ENCODE peak calls at places on chromosomes 13 and 19, in ten cellular contexts. One of them, this sample, is unnamed.
A peak's percentile ranks its signal among the peaks of the same experiment; 100 is the strongest.

GRCh38 chr13:33676700-33677048 is 141.3 kb upstream of the RFC3 start:
- DNase-seq in fibroblast of lung: peak; percentile 45
- DNase-seq in left ventricle myocardium inferior: peak; percentile 31
- DNase-seq in ovary: no peak
- DNase-seq in heart left ventricle: peak; percentile 74
- DNase-seq in heart right ventricle: peak; percentile 64
- DNase-seq in naive thymus-derived CD4-positive, alpha-beta T cell: no peak
- DNase-seq in Peyer's patch: no peak
- DNase-seq in kidney: no peak
- DNase-seq in CD8-positive, alpha-beta memory T cell: no peak
- DNase-seq in this sample: no peak

GRCh38 chr13:70203661-70204229 is 95.5 kb upstream of the KLHL1 start:
- DNase-seq in Peyer's patch: no peak
- DNase-seq in CD8-positive, alpha-beta memory T cell: no peak
- DNase-seq in heart right ventricle: no peak
- DNase-seq in fibroblast of lung: no peak
- DNase-seq in ovary: no peak
- DNase-seq in naive thymus-derived CD4-positive, alpha-beta T cell: no peak
- DNase-seq in kidney: no peak
- DNase-seq in heart left ventricle: no peak
- DNase-seq in left ventricle myocardium inferior: no peak
- DNase-seq in this sample: no peak

GRCh38 chr19:49988433-49988832 is 27.5 kb upstream of the SIGLEC11 start:
- DNase-seq in heart right ventricle: no peak
- DNase-seq in left ventricle myocardium inferior: no peak
- DNase-seq in ovary: no peak
- DNase-seq in naive thymus-derived CD4-positive, alpha-beta T cell: no peak
- DNase-seq in CD8-positive, alpha-beta memory T cell: no peak
- DNase-seq in fibroblast of lung: peak; percentile 29
- DNase-seq in heart left ventricle: no peak
- DNase-seq in Peyer's patch: no peak
- DNase-seq in kidney: no peak
- DNase-seq in this sample: no peak

GRCh38 chr13:94389544-94390351 is 89.7 kb downstream of the DCT start:
- DNase-seq in left ventricle myocardium inferior: no peak
- DNase-seq in Peyer's patch: no peak
- DNase-seq in heart left ventricle: no peak
- DNase-seq in fibroblast of lung: no peak
- DNase-seq in CD8-positive, alpha-beta memory T cell: no peak
- DNase-seq in naive thymus-derived CD4-positive, alpha-beta T cell: no peak
- DNase-seq in kidney: no peak
- DNase-seq in ovary: no peak
- DNase-seq in heart right ventricle: no peak
- DNase-seq in this sample: no peak

GRCh38 chr13:26721251-26721939 is 39.2 kb downstream of the GPR12 start:
- DNase-seq in heart left ventricle: peak; percentile 37
- DNase-seq in naive thymus-derived CD4-positive, alpha-beta T cell: peak; percentile 18
- DNase-seq in heart right ventricle: no peak
- DNase-seq in kidney: no peak
- DNase-seq in fibroblast of lung: no peak
- DNase-seq in left ventricle myocardium inferior: no peak
- DNase-seq in ovary: no peak
- DNase-seq in Peyer's patch: peak; percentile 35
- DNase-seq in CD8-positive, alpha-beta memory T cell: no peak
- DNase-seq in this sample: no peak

GRCh38 chr19:19545128-19545591 is 7.1 kb downstream of the CILP2 start:
- DNase-seq in kidney: peak; percentile 72
- DNase-seq in heart right ventricle: no peak
- DNase-seq in Peyer's patch: no peak
- DNase-seq in fibroblast of lung: no peak
- DNase-seq in ovary: no peak
- DNase-seq in left ventricle myocardium inferior: no peak
- DNase-seq in heart left ventricle: no peak
- DNase-seq in CD8-positive, alpha-beta memory T cell: no peak
- DNase-seq in naive thymus-derived CD4-positive, alpha-beta T cell: no peak
- DNase-seq in this sample: no peak

GRCh38 chr19:5108123-5108613 is 139.3 kb downstream of the KDM4B start:
- DNase-seq in naive thymus-derived CD4-positive, alpha-beta T cell: no peak
- DNase-seq in CD8-positive, alpha-beta memory T cell: no peak
- DNase-seq in Peyer's patch: no peak
- DNase-seq in ovary: no peak
- DNase-seq in heart right ventricle: no peak
- DNase-seq in kidney: no peak
- DNase-seq in heart left ventricle: no peak
- DNase-seq in fibroblast of lung: no peak
- DNase-seq in left ventricle myocardium inferior: no peak
- DNase-seq in this sample: no peak

GRCh38 chr19:16585808-16586476 is 13.7 kb upstream of the SLC35E1 start:
- DNase-seq in naive thymus-derived CD4-positive, alpha-beta T cell: no peak
- DNase-seq in left ventricle myocardium inferior: no peak
- DNase-seq in heart left ventricle: no peak
- DNase-seq in ovary: no peak
- DNase-seq in CD8-positive, alpha-beta memory T cell: no peak
- DNase-seq in Peyer's patch: peak; percentile 75
- DNase-seq in heart right ventricle: no peak
- DNase-seq in kidney: no peak
- DNase-seq in fibroblast of lung: no peak
- DNase-seq in this sample: no peak

DNA sequence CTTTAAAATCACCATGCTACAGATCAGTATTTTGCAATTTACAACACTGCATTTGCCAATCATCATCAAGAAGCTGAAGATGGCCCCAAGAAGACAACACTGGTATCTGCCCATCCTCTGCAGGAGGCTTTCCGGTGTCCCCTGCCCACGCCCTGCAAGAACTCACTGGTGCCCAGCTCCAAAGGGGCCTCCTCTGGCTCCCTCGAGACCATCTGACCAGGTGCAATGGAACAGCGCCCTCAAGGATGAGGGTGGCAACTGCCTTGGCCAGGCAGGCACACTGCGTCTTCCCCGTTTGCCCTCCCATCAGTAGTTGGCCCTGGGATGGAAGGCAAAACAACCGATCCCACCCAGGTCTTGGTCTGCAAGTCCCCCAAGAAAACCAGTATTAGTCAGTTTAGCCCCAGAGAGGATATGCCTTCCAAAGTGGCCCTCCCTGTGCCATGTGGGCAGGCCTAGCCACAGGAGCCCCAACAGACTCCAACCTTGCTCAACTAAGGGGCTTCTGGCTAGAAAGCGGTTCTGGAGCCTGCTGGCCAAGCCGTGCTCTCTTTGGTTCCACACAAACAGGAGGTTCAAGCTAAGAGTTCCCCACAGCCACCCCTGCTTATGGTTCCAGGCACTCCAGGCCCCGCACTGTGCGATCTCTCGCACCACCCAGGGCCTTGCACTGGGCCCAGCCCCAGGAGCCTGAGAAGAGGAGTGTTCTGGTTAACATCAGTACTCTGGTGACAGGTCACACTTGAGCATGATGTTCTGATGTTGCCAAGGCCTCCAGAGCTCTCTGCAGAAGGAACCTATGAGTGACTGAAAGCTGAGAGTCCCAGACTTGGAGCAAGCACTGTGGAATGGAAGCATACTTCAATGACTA is 4.7 kb downstream of the PCID2 start:
- DNase-seq in naive thymus-derived CD4-positive, alpha-beta T cell: no peak
- DNase-seq in left ventricle myocardium inferior: peak; percentile 64
- DNase-seq in ovary: no peak
- DNase-seq in CD8-positive, alpha-beta memory T cell: no peak
- DNase-seq in fibroblast of lung: no peak
- DNase-seq in Peyer's patch: no peak
- DNase-seq in heart left ventricle: peak; percentile 85
- DNase-seq in kidney: no peak
- DNase-seq in heart right ventricle: peak; percentile 63
- DNase-seq in this sample: no peak
- H3K4me1 ChIP-seq in naive thymus-derived CD4-positive, alpha-beta T cell: peaks cover 13% of the 10 kb centered on the region
- H3K4me1 ChIP-seq in left ventricle myocardium inferior: peaks cover 94% of the 10 kb centered on the region
- H3K4me1 ChIP-seq in ovary: peaks cover 11% of the 10 kb centered on the region
- H3K4me1 ChIP-seq in CD8-positive, alpha-beta memory T cell: peaks cover 54% of the 10 kb centered on the region
- H3K4me1 ChIP-seq in fibroblast of lung: peaks cover 10% of the 10 kb centered on the region
- H3K4me1 ChIP-seq in Peyer's patch: no peaks in the 10 kb centered on the region
- H3K4me1 ChIP-seq in heart left ventricle: peaks cover 62% of the 10 kb centered on the region
- H3K4me1 ChIP-seq in kidney: peaks cover 6% of the 10 kb centered on the region
- H3K4me1 ChIP-seq in heart right ventricle: peaks cover 59% of the 10 kb centered on the region
- H3K4me1 ChIP-seq in this sample: peaks cover 14% of the 10 kb centered on the region

DNA sequence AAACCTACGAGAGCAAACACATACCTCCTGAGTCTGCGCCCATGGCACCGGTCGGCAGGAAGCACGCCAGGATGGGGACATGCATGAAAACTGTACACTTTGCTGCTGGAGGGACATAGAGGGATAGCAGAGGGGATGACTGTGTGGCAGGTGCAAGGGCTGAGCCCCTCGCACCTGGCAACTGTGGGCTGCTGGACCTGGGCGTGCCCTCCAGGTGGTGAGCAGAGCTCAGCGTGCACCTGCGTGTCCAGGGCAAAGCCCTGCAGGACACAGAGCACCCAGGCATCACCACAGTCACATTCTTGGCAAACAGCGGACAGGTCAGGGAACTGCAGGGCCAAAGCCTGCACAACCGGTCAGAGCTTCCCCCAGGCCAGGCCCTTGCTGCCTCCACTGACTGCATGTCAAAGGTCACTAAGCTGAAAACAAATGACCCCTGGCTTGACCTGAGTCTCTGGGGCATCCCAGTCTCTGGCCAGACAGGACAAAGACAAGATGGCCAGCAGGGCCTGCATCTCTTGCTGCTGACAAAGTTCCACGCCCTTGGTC is 9.0 kb upstream of the ISYNA1 start:
- DNase-seq in Peyer's patch: no peak
- DNase-seq in kidney: no peak
- DNase-seq in heart right ventricle: no peak
- DNase-seq in left ventricle myocardium inferior: no peak
- DNase-seq in naive thymus-derived CD4-positive, alpha-beta T cell: no peak
- DNase-seq in fibroblast of lung: no peak
- DNase-seq in CD8-positive, alpha-beta memory T cell: no peak
- DNase-seq in heart left ventricle: no peak
- DNase-seq in ovary: no peak
- DNase-seq in this sample: no peak
- H3K4me1 ChIP-seq in Peyer's patch: no peaks in the 10 kb centered on the region
- H3K4me1 ChIP-seq in kidney: no peaks in the 10 kb centered on the region
- H3K4me1 ChIP-seq in heart right ventricle: peaks cover 17% of the 10 kb centered on the region
- H3K4me1 ChIP-seq in left ventricle myocardium inferior: peaks cover 29% of the 10 kb centered on the region
- H3K4me1 ChIP-seq in naive thymus-derived CD4-positive, alpha-beta T cell: peaks cover 6% of the 10 kb centered on the region
- H3K4me1 ChIP-seq in fibroblast of lung: peaks cover 3% of the 10 kb centered on the region
- H3K4me1 ChIP-seq in CD8-positive, alpha-beta memory T cell: peaks cover 8% of the 10 kb centered on the region
- H3K4me1 ChIP-seq in heart left ventricle: peaks cover 11% of the 10 kb centered on the region
- H3K4me1 ChIP-seq in ovary: peaks cover 2% of the 10 kb centered on the region
- H3K4me1 ChIP-seq in this sample: peaks cover 10% of the 10 kb centered on the region

GRCh38 chr19:29432677-29433076 is 93.1 kb upstream of the VSTM2B start:
- DNase-seq in ovary: no peak
- DNase-seq in Peyer's patch: no peak
- DNase-seq in heart left ventricle: no peak
- DNase-seq in left ventricle myocardium inferior: no peak
- DNase-seq in fibroblast of lung: no peak
- DNase-seq in heart right ventricle: no peak
- DNase-seq in naive thymus-derived CD4-positive, alpha-beta T cell: no peak
- DNase-seq in kidney: no peak
- DNase-seq in CD8-positive, alpha-beta memory T cell: no peak
- DNase-seq in this sample: no peak

GRCh38 chr19:29431332-29431731 is 94.5 kb upstream of the VSTM2B start:
- DNase-seq in heart right ventricle: no peak
- DNase-seq in ovary: no peak
- DNase-seq in left ventricle myocardium inferior: no peak
- DNase-seq in heart left ventricle: no peak
- DNase-seq in Peyer's patch: no peak
- DNase-seq in naive thymus-derived CD4-positive, alpha-beta T cell: no peak
- DNase-seq in fibroblast of lung: no peak
- DNase-seq in CD8-positive, alpha-beta memory T cell: no peak
- DNase-seq in kidney: no peak
- DNase-seq in this sample: no peak

GRCh38 chr19:29429581-29429980 is 96.2 kb upstream of the VSTM2B start:
- DNase-seq in kidney: peak; percentile 41
- DNase-seq in left ventricle myocardium inferior: no peak
- DNase-seq in ovary: no peak
- DNase-seq in fibroblast of lung: no peak
- DNase-seq in heart right ventricle: no peak
- DNase-seq in heart left ventricle: no peak
- DNase-seq in naive thymus-derived CD4-positive, alpha-beta T cell: no peak
- DNase-seq in CD8-positive, alpha-beta memory T cell: no peak
- DNase-seq in Peyer's patch: no peak
- DNase-seq in this sample: no peak

GRCh38 chr19:29429021-29429420 is 96.8 kb upstream of the VSTM2B start:
- DNase-seq in left ventricle myocardium inferior: no peak
- DNase-seq in fibroblast of lung: no peak
- DNase-seq in kidney: peak; percentile 7
- DNase-seq in heart left ventricle: no peak
- DNase-seq in ovary: no peak
- DNase-seq in Peyer's patch: no peak
- DNase-seq in CD8-positive, alpha-beta memory T cell: no peak
- DNase-seq in heart right ventricle: no peak
- DNase-seq in naive thymus-derived CD4-positive, alpha-beta T cell: no peak
- DNase-seq in this sample: no peak
- H3K4me1 ChIP-seq in left ventricle myocardium inferior: no peaks in the 10 kb centered on the region
- H3K4me1 ChIP-seq in fibroblast of lung: no peaks in the 10 kb centered on the region
- H3K4me1 ChIP-seq in kidney: no peaks in the 10 kb centered on the region
- H3K4me1 ChIP-seq in heart left ventricle: no peaks in the 10 kb centered on the region
- H3K4me1 ChIP-seq in ovary: no peaks in the 10 kb centered on the region
- H3K4me1 ChIP-seq in Peyer's patch: no peaks in the 10 kb centered on the region
- H3K4me1 ChIP-seq in CD8-positive, alpha-beta memory T cell: no peaks in the 10 kb centered on the region
- H3K4me1 ChIP-seq in heart right ventricle: no peaks in the 10 kb centered on the region
- H3K4me1 ChIP-seq in naive thymus-derived CD4-positive, alpha-beta T cell: no peaks in the 10 kb centered on the region
- H3K4me1 ChIP-seq in this sample: no peaks in the 10 kb centered on the region

GRCh38 chr13:48493851-48494250 is 39.0 kb downstream of the RCBTB2 start:
- DNase-seq in ovary: no peak
- DNase-seq in heart right ventricle: no peak
- DNase-seq in heart left ventricle: no peak
- DNase-seq in Peyer's patch: no peak
- DNase-seq in naive thymus-derived CD4-positive, alpha-beta T cell: no peak
- DNase-seq in CD8-positive, alpha-beta memory T cell: no peak
- DNase-seq in fibroblast of lung: peak; percentile 63
- DNase-seq in kidney: no peak
- DNase-seq in left ventricle myocardium inferior: no peak
- DNase-seq in this sample: no peak

GRCh38 chr13:48492123-48493075 is 40.5 kb downstream of the RCBTB2 start:
- DNase-seq in heart left ventricle: peak; percentile 90
- DNase-seq in CD8-positive, alpha-beta memory T cell: peak; percentile 85
- DNase-seq in left ventricle myocardium inferior: peak; percentile 82
- DNase-seq in naive thymus-derived CD4-positive, alpha-beta T cell: peak; percentile 73
- DNase-seq in ovary: peak; percentile 75
- DNase-seq in fibroblast of lung: peak; percentile 52
- DNase-seq in kidney: peak; percentile 86
- DNase-seq in Peyer's patch: peak; percentile 85
- DNase-seq in heart right ventricle: peak; percentile 88
- DNase-seq in this sample: peak; percentile 57

GRCh38 chr13:48491423-48492122 is 41.3 kb downstream of the RCBTB2 start:
- DNase-seq in heart right ventricle: no peak
- DNase-seq in naive thymus-derived CD4-positive, alpha-beta T cell: no peak
- DNase-seq in ovary: no peak
- DNase-seq in heart left ventricle: no peak
- DNase-seq in Peyer's patch: no peak
- DNase-seq in fibroblast of lung: no peak
- DNase-seq in CD8-positive, alpha-beta memory T cell: no peak
- DNase-seq in kidney: no peak
- DNase-seq in left ventricle myocardium inferior: no peak
- DNase-seq in this sample: no peak

GRCh38 chr13:48494874-48495273 is 38.0 kb downstream of the RCBTB2 start:
- DNase-seq in CD8-positive, alpha-beta memory T cell: no peak
- DNase-seq in ovary: no peak
- DNase-seq in heart left ventricle: no peak
- DNase-seq in naive thymus-derived CD4-positive, alpha-beta T cell: no peak
- DNase-seq in fibroblast of lung: no peak
- DNase-seq in heart right ventricle: no peak
- DNase-seq in left ventricle myocardium inferior: no peak
- DNase-seq in Peyer's patch: no peak
- DNase-seq in kidney: no peak
- DNase-seq in this sample: no peak

GRCh38 chr13:48493076-48493765 is 39.7 kb downstream of the RCBTB2 start:
- DNase-seq in left ventricle myocardium inferior: no peak
- DNase-seq in naive thymus-derived CD4-positive, alpha-beta T cell: no peak
- DNase-seq in fibroblast of lung: no peak
- DNase-seq in ovary: no peak
- DNase-seq in CD8-positive, alpha-beta memory T cell: peak; percentile 59
- DNase-seq in heart left ventricle: peak; percentile 26
- DNase-seq in heart right ventricle: no peak
- DNase-seq in Peyer's patch: no peak
- DNase-seq in kidney: no peak
- DNase-seq in this sample: no peak
- H3K4me1 ChIP-seq in left ventricle myocardium inferior: peaks cover 39% of the 10 kb centered on the region
- H3K4me1 ChIP-seq in naive thymus-derived CD4-positive, alpha-beta T cell: peaks cover 64% of the 10 kb centered on the region
- H3K4me1 ChIP-seq in fibroblast of lung: no peaks in the 10 kb centered on the region
- H3K4me1 ChIP-seq in ovary: peaks cover 6% of the 10 kb centered on the region
- H3K4me1 ChIP-seq in CD8-positive, alpha-beta memory T cell: peaks cover 77% of the 10 kb centered on the region
- H3K4me1 ChIP-seq in heart left ventricle: peaks cover 43% of the 10 kb centered on the region
- H3K4me1 ChIP-seq in heart right ventricle: peaks cover 37% of the 10 kb centered on the region
- H3K4me1 ChIP-seq in Peyer's patch: no peaks in the 10 kb centered on the region
- H3K4me1 ChIP-seq in kidney: no peaks in the 10 kb centered on the region
- H3K4me1 ChIP-seq in this sample: peaks cover 38% of the 10 kb centered on the region